ENCODE peak calls at places on chromosome 18, in nine cellular contexts. H is uterus, Q is A549, K is esophagus squamous epithelium, X is GM12865, W is K562, O is lung, E is transverse colon, P is fibroblast of lung. F is an unnamed sample.

GRCh38 chr18:34648269-34648668 is 61.8 kb upstream of the DTNA start:
- DNase-seq in H (no peak), Q (no peak), K (no peak), X (no peak), W (no peak), O (no peak), E (no peak), P (no peak), F (no peak)

GRCh38 chr18:60176271-60176670 is 196.3 kb downstream of the MC4R start:
- DNase-seq in H (no peak), Q (no peak), K (no peak), X (no peak), W (no peak), O (no peak), E (no peak), P (no peak), F (no peak)

GRCh38 chr18:24560511-24560981 is 100.1 kb downstream of the HRH4 start:
- DNase-seq in H (no peak), Q (no peak), K (no peak), X (no peak), W (no peak), O (peak), E (no peak), P (no peak), F (no peak)

GRCh38 chr18:51275712-51276473 is 78.4 kb upstream of the MEX3C start:
- DNase-seq in H (no peak), Q (no peak), K (no peak), X (peak), W (no peak), O (no peak), E (peak), P (peak), F (no peak)

GRCh38 chr18:60448487-60449267 is 76.1 kb upstream of the MC4R start:
- DNase-seq in H (no peak), Q (no peak), K (no peak), X (no peak), W (no peak), O (no peak), E (no peak), P (no peak), F (no peak)

GRCh38 chr18:31041346-31042067 is 1.0 kb downstream of the DSC3 start:
- DNase-seq in H (no peak), Q (no peak), K (no peak), X (no peak), W (no peak), O (no peak), E (peak), P (no peak), F (no peak)

GRCh38 chr18:48983793-48984437 is 33.1 kb upstream of the SMAD7 start:
- DNase-seq in H (no peak), Q (no peak), K (no peak), X (no peak), W (no peak), O (no peak), E (no peak), P (no peak), F (no peak)

GRCh38 chr18:36203360-36203895 is 16.1 kb downstream of the MOCOS start:
- DNase-seq in H (no peak), Q (no peak), K (no peak), X (no peak), W (no peak), O (no peak), E (no peak), P (no peak), F (no peak)

GRCh38 chr18:37335337-37335736 is 230.3 kb downstream of the CELF4 start:
- DNase-seq in H (no peak), Q (no peak), K (no peak), X (no peak), W (peak), O (no peak), E (no peak), P (no peak), F (no peak)

GRCh38 chr18:63421514-63421913 is 762 bp downstream of the VPS4B start:
- DNase-seq in H (no peak), Q (no peak), K (no peak), X (peak), W (no peak), O (no peak), E (no peak), P (no peak), F (no peak)

GRCh38 chr18:76518543-76519155 is 23.6 kb upstream of the ZNF516 start:
- DNase-seq in H (peak), Q (no peak), K (no peak), X (peak), W (no peak), O (no peak), E (peak), P (peak), F (no peak)

GRCh38 chr18:9346775-9347174 is 12.2 kb downstream of the TWSG1 start:
- DNase-seq in H (no peak), Q (no peak), K (no peak), X (no peak), W (no peak), O (no peak), E (no peak), P (no peak), F (no peak)

GRCh38 chr18:11470941-11471340 is 138.5 kb upstream of the SLC35G4 start:
- DNase-seq in H (no peak), Q (no peak), K (no peak), X (no peak), W (no peak), O (no peak), E (no peak), P (no peak), F (no peak)

GRCh38 chr18:47254341-47254939 is 3.0 kb upstream of the SKOR2 start:
- DNase-seq in H (no peak), Q (no peak), K (no peak), X (peak), W (peak), O (peak), E (no peak), P (peak), F (no peak)

GRCh38 chr18:8952796-8953760 is 149.4 kb upstream of the NDUFV2 start:
- DNase-seq in H (no peak), Q (no peak), K (no peak), X (no peak), W (no peak), O (no peak), E (no peak), P (peak), F (no peak)

GRCh38 chr18:5051207-5051606 is 145.8 kb downstream of the AKAIN1 start:
- DNase-seq in H (no peak), Q (no peak), K (no peak), X (peak), W (no peak), O (no peak), E (no peak), P (no peak), F (no peak)

GRCh38 chr18:46096651-46097300 is 1.3 kb downstream of the ATP5F1A start:
- DNase-seq in H (no peak), Q (no peak), K (no peak), X (peak), W (no peak), O (no peak), E (no peak), P (no peak), F (peak)

GRCh38 chr18:48833701-48834394 is 116.9 kb downstream of the SMAD7 start:
- DNase-seq in H (peak), Q (no peak), K (no peak), X (peak), W (no peak), O (no peak), E (peak), P (no peak), F (peak)

GRCh38 chr18:24443870-24444269 is 16.6 kb upstream of the HRH4 start:
- DNase-seq in H (no peak), Q (no peak), K (no peak), X (peak), W (no peak), O (no peak), E (no peak), P (no peak), F (no peak)

GRCh38 chr18:40752336-40752735 is 1202.7 kb upstream of the PIK3C3 start:
- DNase-seq in H (no peak), Q (no peak), K (no peak), X (no peak), W (no peak), O (no peak), E (no peak), P (no peak), F (no peak)

GRCh38 chr18:10406172-10406663 is 48.2 kb upstream of the APCDD1 start:
- DNase-seq in H (no peak), Q (no peak), K (no peak), X (no peak), W (no peak), O (peak), E (no peak), P (no peak), F (no peak)

GRCh38 chr18:25795178-25795577 is 295.2 kb downstream of the SS18 start:
- DNase-seq in H (no peak), Q (no peak), K (no peak), X (no peak), W (no peak), O (no peak), E (no peak), P (peak), F (no peak)

GRCh38 chr18:9069482-9070059 is 32.9 kb upstream of the NDUFV2 start:
- DNase-seq in H (no peak), Q (no peak), K (no peak), X (peak), W (no peak), O (no peak), E (no peak), P (no peak), F (no peak)

GRCh38 chr18:8139127-8139591 is 470.1 kb upstream of the RAB12 start:
- DNase-seq in H (peak), Q (no peak), K (no peak), X (no peak), W (no peak), O (no peak), E (no peak), P (no peak), F (no peak)

GRCh38 chr18:59249186-59249774 is 24.0 kb downstream of the RAX start:
- DNase-seq in H (peak), Q (peak), K (no peak), X (peak), W (peak), O (no peak), E (peak), P (peak), F (peak)

GRCh38 chr18:908631-909621 is 4.3 kb downstream of the ADCYAP1 start:
- DNase-seq in H (no peak), Q (no peak), K (no peak), X (no peak), W (no peak), O (no peak), E (no peak), P (no peak), F (no peak)

GRCh38 chr18:78031589-78031988 is 781.9 kb downstream of the GALR1 start:
- DNase-seq in H (no peak), Q (no peak), K (no peak), X (no peak), W (no peak), O (no peak), E (no peak), P (no peak), F (no peak)

GRCh38 chr18:78031991-78032390 is 782.3 kb downstream of the GALR1 start:
- DNase-seq in H (no peak), Q (no peak), K (no peak), X (no peak), W (no peak), O (no peak), E (no peak), P (no peak), F (no peak)

GRCh38 chr18:78032574-78032973 is 782.9 kb downstream of the GALR1 start:
- DNase-seq in H (no peak), Q (no peak), K (no peak), X (no peak), W (no peak), O (no peak), E (no peak), P (no peak), F (no peak)
- TF ChIP-seq CTCF in H (no peak), Q (no peak), K (no peak), X (no peak), W (no peak), O (no peak), E (no peak), P (no peak), F (no peak)

GRCh38 chr18:55234366-55235093 is 275.3 kb upstream of the CCDC68 start:
- DNase-seq in H (peak), Q (peak), K (no peak), X (peak), W (peak), O (peak), E (peak), P (peak), F (peak)
- H3K4me3 ChIP-seq in H (no peak), Q (no peak), K (no peak), X (no peak), W (no peak), O (no peak), E (no peak), P (no peak), F (no peak)

GRCh38 chr18:3855961-3856360 is 406.0 kb downstream of the TGIF1 start:
- DNase-seq in H (no peak), Q (no peak), K (no peak), X (no peak), W (no peak), O (no peak), E (no peak), P (no peak), F (no peak)

GRCh38 chr18:3845176-3845575 is 395.2 kb downstream of the TGIF1 start:
- DNase-seq in H (no peak), Q (no peak), K (no peak), X (no peak), W (no peak), O (no peak), E (no peak), P (no peak), F (no peak)

GRCh38 chr18:3848316-3848715 is 398.3 kb downstream of the TGIF1 start:
- DNase-seq in H (no peak), Q (no peak), K (no peak), X (no peak), W (no peak), O (no peak), E (no peak), P (no peak), F (no peak)

GRCh38 chr18:3852321-3852720 is 402.3 kb downstream of the TGIF1 start:
- DNase-seq in H (no peak), Q (no peak), K (no peak), X (no peak), W (no peak), O (no peak), E (no peak), P (no peak), F (no peak)

GRCh38 chr18:3851159-3851558 is 401.2 kb downstream of the TGIF1 start:
- DNase-seq in H (no peak), Q (no peak), K (no peak), X (peak), W (no peak), O (no peak), E (no peak), P (no peak), F (no peak)
- TF ChIP-seq CTCF in H (no peak), Q (no peak), K (no peak), X (no peak), W (no peak), O (no peak), E (no peak), P (no peak), F (no peak)

GRCh38 chr18:57435851-57436192 is 648 bp downstream of the ONECUT2 start:
- DNase-seq in H (no peak), Q (no peak), K (no peak), X (no peak), W (no peak), O (no peak), E (no peak), P (no peak), F (no peak)
- H3K4me3 ChIP-seq in H (no peak), Q (peak), K (no peak), X (no peak), W (no peak), O (no peak), E (peak), P (no peak), F (no peak)